ENCODE peak calls at places on chromosome 2, in ten cellular contexts. G is GM12865; M is left ventricle myocardium inferior; U is OCI-LY7; A is A549; F is omental fat pad; Q is GM12864; D is cardiac muscle cell; O is CD4-positive, alpha-beta T cell; L is transverse colon. E is an unnamed sample.

GRCh38 chr2:109371481-109372170 is 242.1 kb downstream of the SEPTIN10 start:
- DNase-seq in M (no peak), U (no peak), D (no peak), A (no peak), F (no peak), L (no peak), Q (no peak), O (no peak), G (no peak), E (peak; percentile 48)

GRCh38 chr2:5743992-5744391 is 51.8 kb downstream of the SOX11 start:
- DNase-seq in Q (no peak), A (no peak), F (no peak), U (no peak), L (no peak), M (no peak), G (no peak), O (no peak), D (peak; percentile 30), E (no peak)

GRCh38 chr2:125169022-125169763 is 1144.1 kb downstream of the CNTNAP5 start:
- DNase-seq in L (no peak), G (no peak), M (no peak), F (no peak), A (no peak), U (no peak), D (no peak), Q (no peak), O (no peak), E (no peak)

GRCh38 chr2:14420851-14421250 is 211.7 kb upstream of the LRATD1 start:
- DNase-seq in Q (no peak), O (no peak), F (no peak), D (no peak), U (no peak), A (no peak), G (peak; percentile 56), M (no peak), L (no peak), E (no peak)

GRCh38 chr2:112834379-112835014 is 2.1 kb downstream of the IL1B start:
- DNase-seq in M (no peak), Q (no peak), A (no peak), L (peak; percentile 89), G (no peak), U (no peak), O (no peak), D (no peak), F (no peak), E (no peak)

GRCh38 chr2:1728821-1729220 is 15.5 kb downstream of the PXDN start:
- DNase-seq in M (peak; percentile 18), G (no peak), A (no peak), D (peak; percentile 74), O (no peak), Q (no peak), F (peak; percentile 20), L (peak; percentile 4), U (no peak), E (peak; percentile 62)

GRCh38 chr2:158728422-158728821 is 66.7 kb upstream of the DAPL1 start:
- DNase-seq in F (no peak), G (no peak), D (no peak), A (no peak), Q (no peak), O (no peak), L (no peak), U (no peak), M (no peak), E (no peak)

GRCh38 chr2:112493858-112494648 is 12.1 kb downstream of the TTL start:
- DNase-seq in L (peak; percentile 11), Q (no peak), D (no peak), A (peak; percentile 65), M (no peak), U (no peak), F (no peak), O (no peak), G (no peak), E (no peak)

GRCh38 chr2:64797881-64798590 is 144.3 kb upstream of the SERTAD2 start:
- DNase-seq in L (no peak), G (no peak), D (no peak), A (no peak), M (no peak), O (no peak), Q (no peak), U (no peak), F (no peak), E (no peak)

GRCh38 chr2:152534460-152535131 is 182.7 kb downstream of the PRPF40A start:
- DNase-seq in G (no peak), U (no peak), D (no peak), Q (no peak), M (no peak), O (no peak), L (no peak), F (no peak), A (no peak), E (no peak)

GRCh38 chr2:213764849-213765248 is 480.6 kb downstream of the SPAG16 start:
- DNase-seq in U (no peak), M (no peak), O (no peak), D (no peak), Q (no peak), F (no peak), L (no peak), G (no peak), A (no peak), E (no peak)

GRCh38 chr2:2116657-2117056 is 214.4 kb downstream of the MYT1L start:
- DNase-seq in Q (no peak), G (no peak), A (no peak), D (no peak), U (no peak), F (no peak), L (no peak), O (no peak), M (peak; percentile 69), E (no peak)

GRCh38 chr2:144324446-144325045 is 195.4 kb downstream of the ZEB2 start:
- DNase-seq in G (peak; percentile 39), D (no peak), O (no peak), Q (peak; percentile 41), U (no peak), F (no peak), M (no peak), A (no peak), L (no peak), E (no peak)

GRCh38 chr2:14700753-14701152 is 68.2 kb downstream of the LRATD1 start:
- DNase-seq in G (no peak), A (no peak), L (no peak), F (no peak), O (no peak), U (no peak), M (no peak), Q (no peak), D (no peak), E (no peak)

GRCh38 chr2:63424329-63425078 is 163.8 kb downstream of the WDPCP start:
- DNase-seq in F (no peak), L (no peak), Q (peak; percentile 75), M (no peak), G (peak; percentile 86), A (peak; percentile 9), D (no peak), O (no peak), U (peak; percentile 72), E (no peak)

GRCh38 chr2:60551241-60552095 is 2.0 kb downstream of the BCL11A start:
- DNase-seq in D (peak; percentile 54), O (no peak), F (no peak), A (no peak), Q (no peak), G (peak; percentile 33), M (no peak), U (peak; percentile 66), L (peak; percentile 57), E (no peak)

GRCh38 chr2:210503622-210504300 is 27.2 kb upstream of the LANCL1 start:
- DNase-seq in F (no peak), M (no peak), U (no peak), G (no peak), L (no peak), O (no peak), D (no peak), A (no peak), Q (no peak), E (no peak)

GRCh38 chr2:9250498-9251153 is 44.0 kb downstream of the ASAP2 start:
- DNase-seq in A (no peak), O (no peak), F (no peak), U (no peak), L (no peak), M (no peak), Q (no peak), D (no peak), G (no peak), E (no peak)

DNA sequence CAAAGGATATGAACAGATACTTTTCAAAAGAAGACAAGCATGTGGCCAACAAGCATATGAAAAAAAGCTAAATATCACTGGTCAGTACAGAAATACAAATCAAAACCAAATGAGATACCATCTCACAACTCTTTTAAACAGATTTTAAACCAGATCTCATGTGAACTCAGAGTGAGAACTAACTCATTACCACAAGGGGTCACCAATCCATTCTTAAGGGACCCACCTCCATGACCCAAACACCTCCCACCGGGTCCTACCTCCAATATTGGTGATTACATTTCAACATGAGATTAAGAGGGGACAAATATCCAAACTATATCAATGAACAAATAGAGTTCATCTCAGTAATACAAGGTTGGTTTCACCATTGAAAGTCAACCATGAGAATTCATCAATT is 319.8 kb upstream of the GULP1 start:
- DNase-seq in A (no peak), L (no peak), U (no peak), G (no peak), Q (no peak), M (no peak), F (no peak), O (no peak), D (no peak), E (no peak)
- TF ChIP-seq CTCF in A (no peak), L (no peak), U (peak; percentile 27), G (peak; percentile 2), Q (no peak), M (no peak), F (no peak), O (no peak), D (no peak), E (no peak)

GRCh38 chr2:95275151-95275515 is 884 bp downstream of the PROM2 start:
- DNase-seq in O (no peak), Q (no peak), L (no peak), A (no peak), M (no peak), G (no peak), F (no peak), D (no peak), U (no peak), E (no peak)
- TF ChIP-seq CTCF in O (no peak), Q (no peak), L (no peak), A (no peak), M (no peak), G (no peak), F (no peak), D (no peak), U (no peak), E (no peak)

GRCh38 chr2:47072018-47072691 is 83.0 kb downstream of the STPG4 start:
- DNase-seq in M (peak; percentile 87), F (peak; percentile 51), U (no peak), O (no peak), A (no peak), Q (no peak), L (peak; percentile 63), D (no peak), G (no peak), E (no peak)
- TF ChIP-seq CTCF in M (peak; percentile 42), F (no peak), U (no peak), O (no peak), A (no peak), Q (no peak), L (no peak), D (peak; percentile 31), G (no peak), E (no peak)

DNA sequence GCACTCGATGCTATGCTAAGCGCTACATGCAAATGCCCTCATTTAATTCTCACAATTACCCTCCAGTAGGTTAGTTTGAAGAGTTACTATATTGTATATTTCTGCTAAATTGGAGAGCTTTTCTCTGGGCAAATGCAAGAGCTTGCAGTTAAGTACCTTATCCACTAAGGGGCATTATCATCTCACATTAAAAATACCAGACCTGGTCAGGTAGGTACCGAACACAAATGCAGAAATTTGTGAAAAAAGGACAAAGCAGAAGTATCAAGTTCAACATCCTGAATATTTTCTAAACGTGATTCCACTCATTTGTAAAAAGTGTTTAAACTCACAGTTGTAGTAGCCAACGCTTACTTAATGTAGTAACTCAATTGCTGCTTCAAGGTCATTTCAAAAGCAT is 52.2 kb downstream of the CYRIA start:
- DNase-seq in O (no peak), G (peak; percentile 49), A (peak; percentile 42), F (no peak), Q (no peak), L (no peak), U (peak; percentile 76), D (no peak), M (no peak), E (no peak)
- TF ChIP-seq CTCF in O (peak; percentile 47), G (peak; percentile 48), A (peak; percentile 66), F (no peak), Q (peak; percentile 53), L (peak; percentile 30), U (peak; percentile 97), D (peak; percentile 50), M (peak; percentile 67), E (peak; percentile 75)